ENCODE peak calls at places on chromosome 18, in ten cellular contexts. G is adrenal gland, J is IMR-90, W is A549, A is HCT116, V is stomach, E is esophagus muscularis mucosa, Z is HepG2, P is body of pancreas, T is K562. Y is an unnamed sample.

GRCh38 chr18:29226201-29226600 is 1049.3 kb upstream of the CDH2 start:
- DNase-seq in G (no peak), J (peak; percentile 21), W (no peak), A (no peak), V (no peak), E (no peak), Z (no peak), P (no peak), T (no peak), Y (no peak)

GRCh38 chr18:37322497-37323035 is 243.0 kb downstream of the CELF4 start:
- DNase-seq in G (peak; percentile 29), J (peak; percentile 21), W (peak; percentile 19), A (peak; percentile 26), V (peak; percentile 42), E (no peak), Z (peak; percentile 31), P (peak; percentile 36), T (peak; percentile 77), Y (peak; percentile 64)

GRCh38 chr18:7987284-7987976 is 420.3 kb downstream of the PTPRM start:
- DNase-seq in G (no peak), J (peak; percentile 87), W (peak; percentile 22), A (no peak), V (no peak), E (no peak), Z (no peak), P (no peak), T (no peak), Y (no peak)

GRCh38 chr18:45328762-45329161 is 286.5 kb upstream of the SLC14A2 start:
- DNase-seq in G (no peak), J (no peak), W (no peak), A (no peak), V (no peak), E (no peak), Z (no peak), P (no peak), T (no peak), Y (no peak)

GRCh38 chr18:11027862-11028261 is 121.5 kb downstream of the PIEZO2 start:
- DNase-seq in G (no peak), J (no peak), W (no peak), A (no peak), V (no peak), E (no peak), Z (no peak), P (no peak), T (no peak), Y (no peak)

GRCh38 chr18:35672897-35673296 is 91.4 kb downstream of the GALNT1 start:
- DNase-seq in G (no peak), J (peak; percentile 77), W (no peak), A (no peak), V (no peak), E (no peak), Z (no peak), P (no peak), T (no peak), Y (no peak)

GRCh38 chr18:49707594-49707993 is 105.7 kb downstream of the ACAA2 start:
- DNase-seq in G (no peak), J (no peak), W (no peak), A (no peak), V (no peak), E (no peak), Z (no peak), P (no peak), T (no peak), Y (peak; percentile 59)

GRCh38 chr18:20971886-20972267 is 139.7 kb downstream of the ROCK1 start:
- DNase-seq in G (no peak), J (peak; percentile 19), W (peak; percentile 27), A (peak; percentile 16), V (no peak), E (no peak), Z (peak; percentile 23), P (no peak), T (peak; percentile 23), Y (no peak)

GRCh38 chr18:33269223-33269622 is 171.3 kb downstream of the CCDC178 start:
- DNase-seq in G (no peak), J (no peak), W (no peak), A (no peak), V (no peak), E (no peak), Z (no peak), P (no peak), T (no peak), Y (no peak)
- TF ChIP-seq POLR2A in G (no peak), J (no peak), W (no peak), A (no peak), V (no peak), E (no peak), Z (no peak), P (no peak), T (no peak), Y (no peak)

GRCh38 chr18:74499633-74500032 is 3.5 kb downstream of the CNDP2 start:
- DNase-seq in G (peak; percentile 29), J (no peak), W (no peak), A (no peak), V (peak; percentile 71), E (no peak), Z (no peak), P (peak; percentile 72), T (peak; percentile 49), Y (no peak)
- TF ChIP-seq POLR2A in G (no peak), J (no peak), W (no peak), A (no peak), V (no peak), E (no peak), Z (no peak), P (peak; percentile 30), T (peak; percentile 61), Y (no peak)

GRCh38 chr18:23237524-23238151 is 102.4 kb downstream of the CABLES1 start:
- DNase-seq in G (no peak), J (peak; percentile 41), W (no peak), A (no peak), V (peak; percentile 57), E (no peak), Z (no peak), P (no peak), T (no peak), Y (peak; percentile 18)
- TF ChIP-seq POLR2A in G (no peak), J (no peak), W (no peak), A (no peak), V (no peak), E (no peak), Z (no peak), P (no peak), T (no peak), Y (no peak)

DNA sequence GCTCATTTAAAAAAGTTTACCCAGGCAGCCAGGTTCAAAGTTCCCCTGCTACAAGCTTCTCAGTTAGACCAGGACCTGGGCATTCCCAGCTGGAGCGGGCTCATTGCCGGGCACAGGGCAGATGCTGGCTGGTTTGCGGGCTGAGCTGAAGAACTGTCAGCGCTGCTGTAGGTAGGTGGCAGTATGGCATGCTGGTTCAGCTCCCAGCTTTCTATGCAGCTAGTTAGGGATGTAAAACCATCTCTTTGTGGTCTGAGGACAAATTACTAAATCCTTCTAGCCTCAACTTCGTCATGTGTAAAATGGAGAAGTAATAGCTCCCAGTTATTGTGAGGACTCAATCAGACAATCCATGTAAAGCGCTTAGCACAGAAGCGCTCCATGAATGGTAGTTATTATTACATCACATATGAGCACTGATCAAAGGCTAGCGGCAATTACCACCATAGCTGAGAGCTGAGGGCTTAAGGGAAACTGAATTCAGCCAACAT is 2.4 kb upstream of the LDLRAD4 start:
- DNase-seq in G (peak; percentile 76), J (peak; percentile 47), W (peak; percentile 71), A (peak; percentile 31), V (peak; percentile 81), E (no peak), Z (peak; percentile 66), P (peak; percentile 63), T (no peak), Y (peak; percentile 81)
- TF ChIP-seq POLR2A in G (no peak), J (no peak), W (no peak), A (no peak), V (no peak), E (no peak), Z (no peak), P (peak; percentile 9), T (no peak), Y (no peak)

GRCh38 chr18:12657849-12658829 is at the start of gene SPIRE1:
- DNase-seq in G (peak; percentile 81), J (peak; percentile 52), W (peak; percentile 53), A (no peak), V (peak; percentile 76), E (no peak), Z (peak; percentile 29), P (peak; percentile 67), T (peak; percentile 83), Y (peak; percentile 79)
- TF ChIP-seq POLR2A in G (peak; percentile 82), J (no peak), W (peak; percentile 59), A (peak; percentile 47), V (no peak), E (no peak), Z (no peak), P (peak; percentile 57), T (no peak), Y (no peak)

GRCh38 chr18:47930844-47931706 is 616 bp upstream of the SMAD2 start:
- DNase-seq in G (peak; percentile 96), J (peak; percentile 94), W (peak; percentile 96), A (peak; percentile 85), V (peak; percentile 97), E (peak; percentile 98), Z (peak; percentile 91), P (peak; percentile 95), T (peak; percentile 89), Y (peak; percentile 98)
- TF ChIP-seq POLR2A in G (peak; percentile 73), J (peak; percentile 37), W (peak; percentile 65), A (no peak), V (no peak), E (peak; percentile 43), Z (no peak), P (peak; percentile 82), T (peak; percentile 78), Y (peak; percentile 42)

DNA sequence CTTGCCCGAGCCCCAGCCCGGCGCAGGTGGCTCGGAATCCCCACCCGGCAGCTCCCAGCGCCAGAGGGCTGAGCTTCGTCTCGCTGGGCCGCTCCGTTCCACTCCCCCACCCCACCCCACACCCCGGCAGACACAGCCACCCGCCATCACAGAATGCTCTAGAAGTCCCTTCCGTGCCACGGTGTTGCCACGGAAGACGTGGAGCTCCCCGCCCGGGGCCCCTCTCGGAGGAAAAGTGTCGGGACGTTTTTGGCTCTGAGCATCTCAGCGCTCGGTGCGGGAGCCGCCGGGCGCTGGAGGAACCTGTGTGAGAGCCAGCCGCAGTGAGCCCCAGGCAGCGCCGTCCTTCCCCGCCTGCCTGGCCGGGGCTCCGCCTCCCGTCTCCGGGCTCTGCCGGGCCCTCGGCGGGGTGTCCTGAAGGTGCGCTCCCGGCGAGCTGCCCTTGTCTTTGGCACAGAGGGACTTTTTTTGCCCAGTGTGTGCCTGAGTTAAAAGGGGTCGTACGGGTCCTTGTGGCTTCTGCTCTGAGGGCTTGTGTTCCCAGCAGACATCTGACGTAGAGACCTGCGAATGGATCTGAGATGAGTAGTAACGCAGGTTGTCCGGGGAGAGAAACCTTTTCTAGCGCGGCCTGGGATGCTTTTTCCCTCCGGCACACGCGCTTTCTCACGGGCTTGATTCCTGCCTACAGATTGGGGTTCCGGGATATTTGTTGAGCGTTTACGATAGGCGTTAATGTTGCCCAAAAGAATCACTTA is 1.8 kb downstream of the ZCCHC2 start:
- DNase-seq in G (peak; percentile 71), J (peak; percentile 45), W (peak; percentile 33), A (no peak), V (peak; percentile 73), E (peak; percentile 93), Z (no peak), P (peak; percentile 62), T (peak; percentile 22), Y (peak; percentile 71)
- TF ChIP-seq POLR2A in G (peak; percentile 85), J (no peak), W (peak; percentile 19), A (no peak), V (peak; percentile 20), E (peak; percentile 29), Z (no peak), P (peak; percentile 80), T (no peak), Y (no peak)

Y was measured in testis.